ENCODE peak calls at places on chromosomes 6 and 20, in five cellular contexts. One of them, this sample, is unnamed.

GRCh38 chr6:79413562-79414002 is 123.6 kb downstream of the LCA5 start:
- DNase-seq in psoas muscle: no peak
- DNase-seq in Panc1: no peak
- DNase-seq in HEK293T: no peak
- DNase-seq in WTC11: no peak
- DNase-seq in this sample: no peak

GRCh38 chr6:46876126-46876525 is 45.6 kb downstream of the ADGRF5 start:
- DNase-seq in psoas muscle: no peak
- DNase-seq in Panc1: peak
- DNase-seq in HEK293T: no peak
- DNase-seq in WTC11: peak
- DNase-seq in this sample: no peak

GRCh38 chr20:6767536-6768227 is at the start of gene BMP2:
- DNase-seq in psoas muscle: peak
- DNase-seq in Panc1: no peak
- DNase-seq in HEK293T: peak
- DNase-seq in WTC11: peak
- DNase-seq in this sample: no peak

GRCh38 chr20:4522310-4522709 is 199.4 kb upstream of the PRND start:
- DNase-seq in psoas muscle: no peak
- DNase-seq in Panc1: no peak
- DNase-seq in HEK293T: no peak
- DNase-seq in WTC11: no peak
- DNase-seq in this sample: no peak

GRCh38 chr6:129494099-129494498 is 215.9 kb downstream of the ARHGAP18 start:
- DNase-seq in psoas muscle: no peak
- DNase-seq in Panc1: no peak
- DNase-seq in HEK293T: no peak
- DNase-seq in WTC11: no peak
- DNase-seq in this sample: no peak

GRCh38 chr20:41169791-41170351 is 32.5 kb downstream of the PLCG1 start:
- DNase-seq in psoas muscle: no peak
- DNase-seq in Panc1: no peak
- DNase-seq in HEK293T: no peak
- DNase-seq in WTC11: peak
- DNase-seq in this sample: no peak

GRCh38 chr20:52747736-52748135 is 224.4 kb upstream of the TSHZ2 start:
- DNase-seq in psoas muscle: no peak
- DNase-seq in Panc1: no peak
- DNase-seq in HEK293T: peak
- DNase-seq in WTC11: peak
- DNase-seq in this sample: no peak

GRCh38 chr20:39049684-39050554 is 87.8 kb downstream of the DHX35 start:
- DNase-seq in psoas muscle: peak
- DNase-seq in Panc1: peak
- DNase-seq in HEK293T: peak
- DNase-seq in WTC11: peak
- DNase-seq in this sample: peak

This sample was measured in effector CD4-positive, alpha-beta T cell.